ENCODE peak calls at places on chromosomes 3 and 15, in four cellular contexts. One of them, this sample, is unnamed.

GRCh38 chr3:177231237-177231636 is 34.0 kb upstream of the TBL1XR1 start:
- DNase-seq in HepG2: no peak
- DNase-seq in K562: no peak
- DNase-seq in HEK293T: no peak
- DNase-seq in this sample: no peak

GRCh38 chr3:174439621-174440349 is 419.3 kb upstream of the NAALADL2 start:
- DNase-seq in HEK293T: no peak
- DNase-seq in HepG2: peak
- DNase-seq in K562: no peak
- DNase-seq in this sample: no peak

GRCh38 chr3:66442254-66443249 is 58.3 kb downstream of the LRIG1 start:
- DNase-seq in HepG2: peak
- DNase-seq in K562: no peak
- DNase-seq in HEK293T: no peak
- DNase-seq in this sample: peak

GRCh38 chr3:157088133-157088488 is 71.8 kb downstream of the CCNL1 start:
- DNase-seq in HEK293T: no peak
- DNase-seq in K562: no peak
- DNase-seq in HepG2: no peak
- DNase-seq in this sample: no peak

GRCh38 chr3:63400259-63400860 is 122.3 kb downstream of the SYNPR start:
- DNase-seq in HEK293T: no peak
- DNase-seq in HepG2: no peak
- DNase-seq in K562: no peak
- DNase-seq in this sample: no peak

GRCh38 chr15:100001405-100001804 is 268.2 kb upstream of the LYSMD4 start:
- DNase-seq in HEK293T: no peak
- DNase-seq in HepG2: no peak
- DNase-seq in K562: no peak
- DNase-seq in this sample: no peak

GRCh38 chr3:174955513-174956001 is 96.4 kb downstream of the NAALADL2 start:
- DNase-seq in HEK293T: no peak
- DNase-seq in HepG2: peak
- DNase-seq in K562: no peak
- DNase-seq in this sample: no peak

GRCh38 chr15:33852094-33852493 is 116.2 kb upstream of the CHRM5 start:
- DNase-seq in HepG2: no peak
- DNase-seq in HEK293T: no peak
- DNase-seq in K562: no peak
- DNase-seq in this sample: no peak

GRCh38 chr3:108489776-108490175 is 20.6 kb downstream of the MYH15 start:
- DNase-seq in K562: peak
- DNase-seq in HEK293T: peak
- DNase-seq in HepG2: peak
- DNase-seq in this sample: peak

GRCh38 chr3:45317710-45318109 is 70.7 kb upstream of the LARS2 start:
- DNase-seq in HepG2: no peak
- DNase-seq in HEK293T: no peak
- DNase-seq in K562: no peak
- DNase-seq in this sample: no peak

GRCh38 chr3:136350132-136350531 is 100.0 kb downstream of the PCCB start:
- DNase-seq in HEK293T: no peak
- DNase-seq in HepG2: no peak
- DNase-seq in K562: no peak
- DNase-seq in this sample: no peak

GRCh38 chr15:91055548-91056331 is 33.3 kb upstream of the VPS33B start:
- DNase-seq in K562: peak
- DNase-seq in HEK293T: peak
- DNase-seq in HepG2: peak
- DNase-seq in this sample: peak

GRCh38 chr15:60372756-60373155 is 25.0 kb downstream of the ANXA2 start:
- DNase-seq in K562: no peak
- DNase-seq in HEK293T: no peak
- DNase-seq in HepG2: no peak
- DNase-seq in this sample: no peak

GRCh38 chr3:170437696-170438407 is 19.2 kb downstream of the CLDN11 start:
- DNase-seq in HEK293T: no peak
- DNase-seq in HepG2: peak
- DNase-seq in K562: no peak
- DNase-seq in this sample: no peak

GRCh38 chr15:45157056-45157455 is 27.3 kb downstream of the DUOX1 start:
- DNase-seq in HEK293T: no peak
- DNase-seq in K562: peak
- DNase-seq in HepG2: no peak
- DNase-seq in this sample: no peak

GRCh38 chr3:86958534-86958933 is 32.4 kb downstream of the VGLL3 start:
- DNase-seq in HEK293T: no peak
- DNase-seq in HepG2: no peak
- DNase-seq in K562: no peak
- DNase-seq in this sample: no peak

GRCh38 chr3:17028363-17028762 is 143.6 kb downstream of the PLCL2 start:
- DNase-seq in K562: no peak
- DNase-seq in HEK293T: no peak
- DNase-seq in HepG2: no peak
- DNase-seq in this sample: no peak

GRCh38 chr3:78287085-78287484 is 1247.2 kb downstream of the ROBO2 start:
- DNase-seq in HepG2: no peak
- DNase-seq in HEK293T: no peak
- DNase-seq in K562: no peak
- DNase-seq in this sample: no peak

GRCh38 chr3:46913644-46914043 is 36.1 kb downstream of the PTH1R start:
- DNase-seq in HEK293T: no peak
- DNase-seq in K562: no peak
- DNase-seq in HepG2: no peak
- DNase-seq in this sample: no peak

DNA sequence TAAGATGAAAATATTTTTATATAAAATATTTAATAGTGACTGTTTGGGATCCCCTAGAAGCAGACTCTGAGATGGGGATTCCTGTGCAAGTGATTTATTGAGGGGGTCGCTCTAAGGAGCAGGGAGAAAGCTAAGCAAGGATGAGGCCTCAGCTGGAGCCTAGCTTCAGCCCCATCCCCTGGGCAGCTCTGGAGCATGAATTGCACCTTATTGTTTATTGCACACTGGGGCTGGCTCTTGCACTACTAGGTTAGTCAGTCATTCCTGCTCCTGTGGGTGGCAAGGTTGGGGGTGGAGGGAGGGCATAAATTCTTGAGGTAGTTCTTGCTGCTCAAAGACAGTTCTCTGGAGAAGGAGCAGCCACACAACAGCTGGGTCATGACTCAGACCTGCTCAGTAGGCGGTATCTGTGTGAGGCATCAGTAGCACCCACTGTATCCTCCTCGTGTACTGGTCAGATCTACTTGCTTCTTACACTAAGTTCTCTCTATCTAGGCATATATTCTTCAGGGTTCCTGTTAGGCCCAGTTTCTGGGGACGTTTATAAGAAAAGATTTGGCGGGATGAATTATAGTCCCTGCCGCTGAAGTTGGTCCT is 27.2 kb upstream of the TNFSF10 start:
- DNase-seq in HepG2: no peak
- DNase-seq in HEK293T: no peak
- DNase-seq in K562: peak
- DNase-seq in this sample: no peak
- TF ChIP-seq ELF4 in HepG2: no peak
- TF ChIP-seq ELF4 in HEK293T: no peak
- TF ChIP-seq ELF4 in K562: no peak
- TF ChIP-seq ELF4 in this sample: no peak

DNA sequence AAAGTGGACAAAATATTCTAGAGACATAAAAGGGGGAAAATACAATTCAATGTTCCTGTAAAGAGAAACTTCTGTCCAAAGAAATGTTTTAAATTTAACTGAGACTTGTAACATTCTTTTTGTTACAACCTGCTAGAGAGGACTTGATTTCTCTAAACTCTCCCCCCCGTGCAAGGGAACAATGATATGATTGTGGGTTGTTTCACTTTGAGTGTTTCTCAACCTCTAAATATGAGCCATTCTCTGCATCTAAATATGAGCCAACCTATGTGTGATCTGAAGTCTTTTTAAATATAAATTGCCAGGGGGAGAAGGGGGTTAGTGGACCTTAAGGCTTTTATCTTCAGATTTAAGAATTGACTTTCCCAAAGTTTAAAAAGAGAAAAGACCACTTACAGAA is 14.6 kb downstream of the ZNF860 start:
- DNase-seq in HEK293T: no peak
- DNase-seq in HepG2: no peak
- DNase-seq in K562: no peak
- DNase-seq in this sample: no peak
- TF ChIP-seq ELF4 in HEK293T: no peak
- TF ChIP-seq ELF4 in HepG2: no peak
- TF ChIP-seq ELF4 in K562: no peak
- TF ChIP-seq ELF4 in this sample: no peak

DNA sequence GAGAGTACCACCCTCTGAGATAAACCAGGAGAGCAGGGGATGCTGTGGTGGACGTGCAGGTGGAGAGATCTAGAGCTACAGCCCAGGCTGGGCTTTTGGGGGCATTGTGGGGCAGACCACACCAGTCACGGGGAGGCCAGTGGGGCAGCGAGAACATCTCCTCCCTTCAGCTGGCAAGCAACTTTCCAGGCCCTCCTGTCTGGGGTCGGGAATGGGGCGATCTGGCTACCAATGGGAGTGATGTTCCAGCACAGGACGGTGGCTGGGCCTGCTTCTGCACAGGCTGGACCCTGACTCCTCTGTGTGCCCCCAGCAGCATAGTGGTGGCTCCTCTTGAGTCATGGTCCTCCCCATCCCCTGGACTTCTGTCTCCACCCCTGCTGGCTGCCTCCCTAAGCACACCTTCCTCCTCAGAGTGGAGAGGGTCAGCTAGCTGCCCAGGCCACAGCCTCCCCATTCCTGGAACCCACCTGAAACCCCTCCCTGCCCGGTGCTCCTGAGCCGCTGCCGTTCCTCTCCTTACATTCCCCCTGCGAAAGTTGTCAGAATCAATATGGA is 16.1 kb downstream of the IRAK2 start:
- DNase-seq in K562: no peak
- DNase-seq in HEK293T: no peak
- DNase-seq in HepG2: no peak
- DNase-seq in this sample: no peak
- TF ChIP-seq ELF4 in K562: no peak
- TF ChIP-seq ELF4 in HEK293T: no peak
- TF ChIP-seq ELF4 in HepG2: no peak
- TF ChIP-seq ELF4 in this sample: no peak

DNA sequence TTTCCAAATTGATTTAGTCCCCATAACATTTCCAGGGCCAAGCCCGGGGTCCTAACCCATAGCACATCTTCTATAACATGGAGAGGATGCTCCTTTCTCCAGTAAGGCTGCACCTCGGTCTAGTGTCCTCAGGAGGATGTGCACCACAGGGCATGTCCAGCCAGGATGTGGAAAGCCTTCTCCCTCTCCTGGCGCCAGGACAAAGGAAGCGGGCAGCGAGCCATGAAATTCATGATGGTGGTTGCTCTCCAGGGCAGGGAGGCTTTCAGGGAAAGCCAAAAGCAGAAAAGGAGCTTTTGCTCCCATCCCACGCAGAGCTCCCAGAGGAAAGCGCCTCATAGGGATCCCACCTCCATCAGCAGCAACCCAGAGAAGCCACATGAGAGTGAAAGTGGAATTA is 220.0 kb downstream of the ADAMTSL3 start:
- DNase-seq in HEK293T: no peak
- DNase-seq in HepG2: no peak
- DNase-seq in K562: no peak
- DNase-seq in this sample: no peak
- TF ChIP-seq ELF4 in HEK293T: no peak
- TF ChIP-seq ELF4 in HepG2: no peak
- TF ChIP-seq ELF4 in K562: no peak
- TF ChIP-seq ELF4 in this sample: no peak

DNA sequence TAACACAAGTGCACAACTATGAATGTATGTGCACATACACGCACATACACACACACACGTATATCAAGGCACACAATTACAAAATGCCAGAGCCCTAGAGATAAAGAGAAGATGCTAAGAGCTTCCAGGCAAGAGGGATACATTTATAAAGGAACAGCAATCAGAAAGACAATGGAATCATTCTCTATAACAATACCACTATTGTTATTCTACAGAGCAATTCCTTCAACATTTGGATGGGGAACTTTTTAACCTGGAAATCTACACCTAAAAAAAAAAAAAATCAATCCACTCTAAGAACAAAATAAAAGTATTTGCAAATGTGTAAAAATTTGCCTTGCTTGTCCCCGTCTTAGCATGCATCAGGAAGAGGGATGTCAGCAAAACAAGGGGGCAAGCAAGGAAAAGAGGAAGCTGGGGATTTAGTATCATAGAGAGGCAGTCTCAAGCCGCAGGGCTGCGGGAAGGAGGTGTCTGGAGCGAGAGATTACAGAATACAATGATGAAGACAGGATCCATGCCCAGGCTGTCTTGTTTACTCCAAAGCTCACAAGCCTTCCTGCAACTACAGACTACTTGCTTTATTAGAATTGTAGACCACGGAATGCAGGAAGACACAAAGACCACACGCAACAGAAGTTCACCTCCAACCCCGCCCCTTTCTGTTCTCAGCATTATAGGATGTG is 220.2 kb downstream of the NTRK3 start:
- DNase-seq in K562: no peak
- DNase-seq in HEK293T: no peak
- DNase-seq in HepG2: no peak
- DNase-seq in this sample: no peak
- TF ChIP-seq ELF4 in K562: no peak
- TF ChIP-seq ELF4 in HEK293T: no peak
- TF ChIP-seq ELF4 in HepG2: no peak
- TF ChIP-seq ELF4 in this sample: no peak

DNA sequence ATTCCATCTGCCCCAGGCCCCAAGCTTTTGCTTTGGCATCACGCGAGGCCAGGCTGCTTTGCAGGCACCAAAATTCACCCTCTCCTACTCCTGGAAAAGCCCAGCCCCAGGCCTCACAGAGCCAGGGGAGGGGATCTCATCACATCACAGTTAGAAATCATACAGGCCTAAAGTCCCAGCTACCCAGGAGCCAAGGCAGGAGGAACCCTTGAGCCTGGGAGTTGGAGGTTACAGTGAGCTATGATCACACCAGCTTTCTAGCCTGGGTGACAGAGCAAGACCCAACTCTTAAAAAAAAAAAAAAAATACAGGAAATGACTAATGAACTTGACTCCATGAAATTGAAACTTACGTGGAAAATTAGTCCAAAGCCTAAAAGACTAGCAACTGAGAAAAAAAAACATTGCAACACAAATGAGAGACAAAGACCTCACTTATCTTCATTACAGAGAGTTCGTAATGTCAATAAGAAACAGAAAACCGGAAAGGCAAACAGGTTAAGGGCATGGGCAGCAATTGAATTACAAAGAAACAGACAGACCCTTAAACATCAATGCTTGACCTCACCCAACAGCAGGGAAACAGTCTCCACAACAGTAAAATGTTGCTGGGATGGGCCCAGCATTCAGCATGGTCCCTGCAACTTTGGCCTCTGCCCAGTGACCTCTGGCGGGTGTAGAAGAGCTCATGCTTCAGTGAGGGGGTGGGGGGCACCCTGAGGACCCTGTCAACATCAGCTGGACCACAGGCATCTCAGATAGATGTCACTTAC is 151.5 kb downstream of the LRRK1 start:
- DNase-seq in HepG2: peak
- DNase-seq in K562: no peak
- DNase-seq in HEK293T: no peak
- DNase-seq in this sample: no peak
- TF ChIP-seq ELF4 in HepG2: peak
- TF ChIP-seq ELF4 in K562: no peak
- TF ChIP-seq ELF4 in HEK293T: no peak
- TF ChIP-seq ELF4 in this sample: no peak

This sample was measured in WTC11.